ENCODE peak calls at places on chromosomes 16 and 17, in five cellular contexts. Q, R, Z, A and T are unnamed samples.

GRCh38 chr16:12289175-12290063 is 312.9 kb downstream of the SNX29 start:
- DNase-seq in Q (no peak), R (no peak), Z (no peak), A (no peak), T (peak)

GRCh38 chr16:56252835-56253234 is 61.5 kb downstream of the GNAO1 start:
- DNase-seq in Q (no peak), R (no peak), Z (no peak), A (no peak), T (no peak)

GRCh38 chr16:54628796-54629625 is 301.7 kb upstream of the IRX5 start:
- DNase-seq in Q (no peak), R (no peak), Z (no peak), A (no peak), T (no peak)

GRCh38 chr16:79595916-79596450 is 4.6 kb downstream of the MAF start:
- DNase-seq in Q (no peak), R (no peak), Z (no peak), A (no peak), T (no peak)

GRCh38 chr16:50153648-50154368 is 702 bp downstream of the TENT4B start:
- DNase-seq in Q (no peak), R (peak), Z (no peak), A (peak), T (peak)

GRCh38 chr16:47139561-47140185 is 4.1 kb downstream of the NETO2 start:
- DNase-seq in Q (no peak), R (no peak), Z (no peak), A (no peak), T (no peak)

GRCh38 chr16:85422374-85423185 is 190.5 kb upstream of the GSE1 start:
- DNase-seq in Q (no peak), R (peak), Z (no peak), A (no peak), T (peak)

GRCh38 chr17:66379539-66379938 is 77.1 kb downstream of the PRKCA start:
- DNase-seq in Q (no peak), R (no peak), Z (no peak), A (no peak), T (no peak)

GRCh38 chr16:81647527-81647926 is 131.6 kb upstream of the PLCG2 start:
- DNase-seq in Q (no peak), R (no peak), Z (no peak), A (no peak), T (no peak)

GRCh38 chr17:2054262-2054739 is 602 bp upstream of the HIC1 start:
- DNase-seq in Q (no peak), R (peak), Z (no peak), A (peak), T (no peak)

GRCh38 chr17:43662432-43663141 is 865 bp upstream of the MEOX1 start:
- DNase-seq in Q (no peak), R (no peak), Z (no peak), A (no peak), T (peak)

GRCh38 chr16:87062569-87063442 is 254.4 kb downstream of the C16orf95 start:
- DNase-seq in Q (no peak), R (peak), Z (peak), A (no peak), T (peak)

GRCh38 chr17:9669551-9670008 is 24.3 kb downstream of the USP43 start:
- DNase-seq in Q (no peak), R (no peak), Z (no peak), A (no peak), T (no peak)

GRCh38 chr17:28904800-28905199 is 1.9 kb upstream of the DHRS13 start:
- DNase-seq in Q (no peak), R (peak), Z (no peak), A (no peak), T (no peak)

GRCh38 chr16:86833136-86833535 is 254.8 kb downstream of the FOXL1 start:
- DNase-seq in Q (no peak), R (no peak), Z (no peak), A (no peak), T (no peak)

GRCh38 chr17:78697846-78698343 is 84.2 kb downstream of the CYTH1 start:
- DNase-seq in Q (no peak), R (peak), Z (no peak), A (no peak), T (no peak)

GRCh38 chr16:1564325-1564724 is 30.9 kb downstream of the TMEM204 start:
- DNase-seq in Q (no peak), R (no peak), Z (no peak), A (no peak), T (peak)

GRCh38 chr17:63285566-63285965 is 160.5 kb downstream of the CYB561 start:
- DNase-seq in Q (no peak), R (no peak), Z (no peak), A (no peak), T (no peak)

GRCh38 chr17:12729086-12729485 is 60.2 kb upstream of the ARHGAP44 start:
- DNase-seq in Q (no peak), R (no peak), Z (peak), A (no peak), T (no peak)

GRCh38 chr16:11391576-11391975 is 46.3 kb downstream of the RMI2 start:
- DNase-seq in Q (no peak), R (peak), Z (no peak), A (no peak), T (no peak)

GRCh38 chr17:61720016-61720795 is 129.2 kb upstream of the NACA2 start:
- DNase-seq in Q (no peak), R (no peak), Z (no peak), A (no peak), T (no peak)

GRCh38 chr16:81276323-81276722 is 37.8 kb downstream of the BCO1 start:
- DNase-seq in Q (no peak), R (no peak), Z (no peak), A (no peak), T (no peak)

GRCh38 chr17:77604301-77605031 is 354.0 kb upstream of the TNRC6C start:
- DNase-seq in Q (no peak), R (peak), Z (no peak), A (no peak), T (no peak)

GRCh38 chr16:15484662-15485061 is 50.3 kb downstream of the BMERB1 start:
- DNase-seq in Q (no peak), R (no peak), Z (no peak), A (no peak), T (no peak)